ENCODE peak calls at places on chromosomes 3 and 15, in ten cellular contexts. One of them, this sample, is unnamed.
A peak's percentile ranks its signal among the peaks of the same experiment; 100 is the strongest.

GRCh38 chr3:75220932-75221331 is 443.2 kb upstream of the FRG2C start:
- DNase-seq in C1 segment of cervical spinal cord: no peak
- DNase-seq in GM06990: no peak
- DNase-seq in mesothelial cell of epicardium: no peak
- DNase-seq in endothelial cell of umbilical vein: no peak
- DNase-seq in neural crest cell: no peak
- DNase-seq in T-cell: no peak
- DNase-seq in mammary epithelial cell: no peak
- DNase-seq in AG10803: no peak
- DNase-seq in AG04450: no peak
- DNase-seq in this sample: peak; percentile 2

GRCh38 chr15:74234598-74234875 is 1.6 kb upstream of the CCDC33 start:
- DNase-seq in endothelial cell of umbilical vein: no peak
- DNase-seq in mammary epithelial cell: no peak
- DNase-seq in neural crest cell: no peak
- DNase-seq in mesothelial cell of epicardium: no peak
- DNase-seq in GM06990: no peak
- DNase-seq in C1 segment of cervical spinal cord: no peak
- DNase-seq in T-cell: no peak
- DNase-seq in AG10803: no peak
- DNase-seq in AG04450: no peak
- DNase-seq in this sample: no peak

GRCh38 chr3:187836848-187837770 is 91.8 kb upstream of the BCL6 start:
- DNase-seq in GM06990: no peak
- DNase-seq in neural crest cell: no peak
- DNase-seq in mammary epithelial cell: no peak
- DNase-seq in AG04450: no peak
- DNase-seq in C1 segment of cervical spinal cord: no peak
- DNase-seq in AG10803: peak; percentile 40
- DNase-seq in endothelial cell of umbilical vein: no peak
- DNase-seq in T-cell: no peak
- DNase-seq in mesothelial cell of epicardium: no peak
- DNase-seq in this sample: no peak

GRCh38 chr3:49813497-49814174 is at the start of gene UBA7:
- DNase-seq in AG04450: no peak
- DNase-seq in mesothelial cell of epicardium: no peak
- DNase-seq in mammary epithelial cell: peak; percentile 52
- DNase-seq in endothelial cell of umbilical vein: peak; percentile 78
- DNase-seq in neural crest cell: no peak
- DNase-seq in T-cell: no peak
- DNase-seq in GM06990: peak; percentile 57
- DNase-seq in C1 segment of cervical spinal cord: peak; percentile 12
- DNase-seq in AG10803: peak; percentile 79
- DNase-seq in this sample: no peak

GRCh38 chr15:62068071-62068786 is 1.5 kb downstream of the C2CD4A start:
- DNase-seq in C1 segment of cervical spinal cord: peak; percentile 19
- DNase-seq in mammary epithelial cell: peak; percentile 21
- DNase-seq in mesothelial cell of epicardium: peak; percentile 48
- DNase-seq in endothelial cell of umbilical vein: peak; percentile 60
- DNase-seq in neural crest cell: peak; percentile 41
- DNase-seq in T-cell: peak; percentile 16
- DNase-seq in AG04450: no peak
- DNase-seq in GM06990: peak; percentile 48
- DNase-seq in AG10803: peak; percentile 36
- DNase-seq in this sample: peak; percentile 63

GRCh38 chr15:79629687-79630086 is 197.6 kb downstream of the MINAR1 start:
- DNase-seq in T-cell: no peak
- DNase-seq in neural crest cell: no peak
- DNase-seq in GM06990: no peak
- DNase-seq in AG10803: peak; percentile 82
- DNase-seq in endothelial cell of umbilical vein: no peak
- DNase-seq in C1 segment of cervical spinal cord: no peak
- DNase-seq in AG04450: no peak
- DNase-seq in mammary epithelial cell: no peak
- DNase-seq in mesothelial cell of epicardium: no peak
- DNase-seq in this sample: no peak

GRCh38 chr3:54756330-54756731 is 171.5 kb downstream of the LRTM1 start:
- DNase-seq in AG04450: peak; percentile 77
- DNase-seq in GM06990: no peak
- DNase-seq in C1 segment of cervical spinal cord: no peak
- DNase-seq in mesothelial cell of epicardium: no peak
- DNase-seq in AG10803: peak; percentile 83
- DNase-seq in mammary epithelial cell: no peak
- DNase-seq in T-cell: no peak
- DNase-seq in neural crest cell: no peak
- DNase-seq in endothelial cell of umbilical vein: no peak
- DNase-seq in this sample: no peak

GRCh38 chr15:89101302-89102191 is 13.3 kb downstream of the ABHD2 start:
- DNase-seq in endothelial cell of umbilical vein: peak; percentile 91
- DNase-seq in AG10803: peak; percentile 96
- DNase-seq in T-cell: no peak
- DNase-seq in mesothelial cell of epicardium: no peak
- DNase-seq in AG04450: peak; percentile 97
- DNase-seq in GM06990: no peak
- DNase-seq in C1 segment of cervical spinal cord: no peak
- DNase-seq in mammary epithelial cell: peak; percentile 98
- DNase-seq in neural crest cell: no peak
- DNase-seq in this sample: no peak

GRCh38 chr15:72307036-72307435 is 12.9 kb downstream of the CELF6 start:
- DNase-seq in AG04450: no peak
- DNase-seq in C1 segment of cervical spinal cord: no peak
- DNase-seq in GM06990: no peak
- DNase-seq in AG10803: no peak
- DNase-seq in endothelial cell of umbilical vein: no peak
- DNase-seq in neural crest cell: no peak
- DNase-seq in T-cell: no peak
- DNase-seq in mesothelial cell of epicardium: no peak
- DNase-seq in mammary epithelial cell: no peak
- DNase-seq in this sample: no peak

GRCh38 chr3:195117978-195118581 is 152.9 kb downstream of the XXYLT1 start:
- DNase-seq in mesothelial cell of epicardium: no peak
- DNase-seq in T-cell: no peak
- DNase-seq in C1 segment of cervical spinal cord: no peak
- DNase-seq in mammary epithelial cell: peak; percentile 29
- DNase-seq in endothelial cell of umbilical vein: peak; percentile 80
- DNase-seq in AG04450: no peak
- DNase-seq in AG10803: no peak
- DNase-seq in neural crest cell: no peak
- DNase-seq in GM06990: no peak
- DNase-seq in this sample: no peak

GRCh38 chr3:145013931-145014330 is 1042.3 kb downstream of the DIPK2A start:
- DNase-seq in mammary epithelial cell: no peak
- DNase-seq in C1 segment of cervical spinal cord: no peak
- DNase-seq in GM06990: no peak
- DNase-seq in endothelial cell of umbilical vein: no peak
- DNase-seq in neural crest cell: no peak
- DNase-seq in AG04450: no peak
- DNase-seq in T-cell: no peak
- DNase-seq in AG10803: no peak
- DNase-seq in mesothelial cell of epicardium: no peak
- DNase-seq in this sample: no peak

GRCh38 chr15:76258460-76258859 is 52.8 kb downstream of the ETFA start:
- DNase-seq in endothelial cell of umbilical vein: no peak
- DNase-seq in AG10803: no peak
- DNase-seq in mesothelial cell of epicardium: no peak
- DNase-seq in AG04450: no peak
- DNase-seq in C1 segment of cervical spinal cord: no peak
- DNase-seq in T-cell: no peak
- DNase-seq in GM06990: no peak
- DNase-seq in mammary epithelial cell: no peak
- DNase-seq in neural crest cell: no peak
- DNase-seq in this sample: no peak

GRCh38 chr15:65484876-65485275 is 32.6 kb downstream of the DPP8 start:
- DNase-seq in AG10803: no peak
- DNase-seq in GM06990: no peak
- DNase-seq in C1 segment of cervical spinal cord: no peak
- DNase-seq in endothelial cell of umbilical vein: no peak
- DNase-seq in mammary epithelial cell: no peak
- DNase-seq in mesothelial cell of epicardium: no peak
- DNase-seq in AG04450: no peak
- DNase-seq in T-cell: no peak
- DNase-seq in neural crest cell: no peak
- DNase-seq in this sample: no peak

GRCh38 chr15:73688455-73688854 is 4.3 kb downstream of the CD276 start:
- DNase-seq in endothelial cell of umbilical vein: peak; percentile 33
- DNase-seq in mammary epithelial cell: no peak
- DNase-seq in GM06990: no peak
- DNase-seq in AG04450: no peak
- DNase-seq in neural crest cell: no peak
- DNase-seq in mesothelial cell of epicardium: no peak
- DNase-seq in T-cell: no peak
- DNase-seq in C1 segment of cervical spinal cord: no peak
- DNase-seq in AG10803: no peak
- DNase-seq in this sample: no peak

GRCh38 chr3:33212406-33212805 is 6.2 kb downstream of the SUSD5 start:
- DNase-seq in mammary epithelial cell: no peak
- DNase-seq in neural crest cell: no peak
- DNase-seq in AG10803: no peak
- DNase-seq in mesothelial cell of epicardium: no peak
- DNase-seq in AG04450: no peak
- DNase-seq in T-cell: no peak
- DNase-seq in endothelial cell of umbilical vein: no peak
- DNase-seq in C1 segment of cervical spinal cord: no peak
- DNase-seq in GM06990: no peak
- DNase-seq in this sample: no peak

GRCh38 chr3:43907508-43907858 is 216.7 kb downstream of the ABHD5 start:
- DNase-seq in mammary epithelial cell: no peak
- DNase-seq in endothelial cell of umbilical vein: no peak
- DNase-seq in C1 segment of cervical spinal cord: no peak
- DNase-seq in AG04450: no peak
- DNase-seq in neural crest cell: no peak
- DNase-seq in mesothelial cell of epicardium: no peak
- DNase-seq in GM06990: peak; percentile 54
- DNase-seq in T-cell: no peak
- DNase-seq in AG10803: no peak
- DNase-seq in this sample: no peak

GRCh38 chr3:176906046-176906905 is 291.0 kb downstream of the TBL1XR1 start:
- DNase-seq in AG10803: peak; percentile 64
- DNase-seq in neural crest cell: no peak
- DNase-seq in mesothelial cell of epicardium: no peak
- DNase-seq in C1 segment of cervical spinal cord: no peak
- DNase-seq in T-cell: no peak
- DNase-seq in mammary epithelial cell: no peak
- DNase-seq in endothelial cell of umbilical vein: peak; percentile 88
- DNase-seq in GM06990: no peak
- DNase-seq in AG04450: peak; percentile 73
- DNase-seq in this sample: no peak

GRCh38 chr15:88401972-88402656 is 65.1 kb downstream of the MRPL46 start:
- DNase-seq in endothelial cell of umbilical vein: no peak
- DNase-seq in T-cell: peak; percentile 17
- DNase-seq in mammary epithelial cell: no peak
- DNase-seq in AG04450: no peak
- DNase-seq in mesothelial cell of epicardium: peak; percentile 35
- DNase-seq in AG10803: no peak
- DNase-seq in C1 segment of cervical spinal cord: no peak
- DNase-seq in GM06990: peak; percentile 9
- DNase-seq in neural crest cell: no peak
- DNase-seq in this sample: no peak

GRCh38 chr15:46280753-46281521 is 646.1 kb downstream of the SQOR start:
- DNase-seq in endothelial cell of umbilical vein: peak; percentile 61
- DNase-seq in C1 segment of cervical spinal cord: no peak
- DNase-seq in AG10803: no peak
- DNase-seq in GM06990: no peak
- DNase-seq in mesothelial cell of epicardium: no peak
- DNase-seq in AG04450: no peak
- DNase-seq in neural crest cell: no peak
- DNase-seq in mammary epithelial cell: no peak
- DNase-seq in T-cell: no peak
- DNase-seq in this sample: peak; percentile 36

GRCh38 chr15:45027220-45027619 is 4.2 kb downstream of the SORD start:
- DNase-seq in AG10803: no peak
- DNase-seq in GM06990: no peak
- DNase-seq in AG04450: no peak
- DNase-seq in mesothelial cell of epicardium: no peak
- DNase-seq in neural crest cell: no peak
- DNase-seq in mammary epithelial cell: no peak
- DNase-seq in endothelial cell of umbilical vein: no peak
- DNase-seq in C1 segment of cervical spinal cord: no peak
- DNase-seq in T-cell: no peak
- DNase-seq in this sample: no peak

GRCh38 chr3:18423401-18424212 is 1.5 kb downstream of the SATB1 start:
- DNase-seq in AG10803: peak; percentile 56
- DNase-seq in endothelial cell of umbilical vein: peak; percentile 61
- DNase-seq in T-cell: peak; percentile 30
- DNase-seq in mammary epithelial cell: peak; percentile 46
- DNase-seq in mesothelial cell of epicardium: peak; percentile 39
- DNase-seq in C1 segment of cervical spinal cord: peak; percentile 49
- DNase-seq in AG04450: no peak
- DNase-seq in neural crest cell: peak; percentile 29
- DNase-seq in GM06990: peak; percentile 12
- DNase-seq in this sample: peak; percentile 70

GRCh38 chr15:75785771-75786563 is 57.3 kb upstream of the UBE2Q2 start:
- DNase-seq in endothelial cell of umbilical vein: peak; percentile 15
- DNase-seq in neural crest cell: peak; percentile 50
- DNase-seq in mammary epithelial cell: no peak
- DNase-seq in T-cell: no peak
- DNase-seq in AG10803: no peak
- DNase-seq in AG04450: no peak
- DNase-seq in C1 segment of cervical spinal cord: no peak
- DNase-seq in GM06990: no peak
- DNase-seq in mesothelial cell of epicardium: peak; percentile 44
- DNase-seq in this sample: peak; percentile 67

GRCh38 chr3:180492047-180492446 is 109.9 kb upstream of the TTC14 start:
- DNase-seq in endothelial cell of umbilical vein: no peak
- DNase-seq in mesothelial cell of epicardium: no peak
- DNase-seq in mammary epithelial cell: peak; percentile 51
- DNase-seq in AG04450: no peak
- DNase-seq in AG10803: no peak
- DNase-seq in neural crest cell: no peak
- DNase-seq in T-cell: no peak
- DNase-seq in C1 segment of cervical spinal cord: no peak
- DNase-seq in GM06990: no peak
- DNase-seq in this sample: no peak

GRCh38 chr15:63503739-63504246 is 600 bp upstream of the USP3 start:
- DNase-seq in AG10803: peak; percentile 80
- DNase-seq in GM06990: no peak
- DNase-seq in mesothelial cell of epicardium: no peak
- DNase-seq in AG04450: peak; percentile 58
- DNase-seq in neural crest cell: no peak
- DNase-seq in C1 segment of cervical spinal cord: no peak
- DNase-seq in T-cell: peak; percentile 87
- DNase-seq in endothelial cell of umbilical vein: peak; percentile 85
- DNase-seq in mammary epithelial cell: peak; percentile 83
- DNase-seq in this sample: no peak

GRCh38 chr15:82021992-82022391 is 23.8 kb downstream of the MEX3B start:
- DNase-seq in AG04450: peak; percentile 54
- DNase-seq in GM06990: no peak
- DNase-seq in AG10803: peak; percentile 21
- DNase-seq in neural crest cell: no peak
- DNase-seq in T-cell: no peak
- DNase-seq in mesothelial cell of epicardium: no peak
- DNase-seq in endothelial cell of umbilical vein: no peak
- DNase-seq in C1 segment of cervical spinal cord: no peak
- DNase-seq in mammary epithelial cell: peak; percentile 80
- DNase-seq in this sample: no peak

GRCh38 chr3:37147676-37148075 is 26.7 kb downstream of the LRRFIP2 start:
- DNase-seq in neural crest cell: no peak
- DNase-seq in GM06990: no peak
- DNase-seq in AG10803: no peak
- DNase-seq in T-cell: no peak
- DNase-seq in mammary epithelial cell: no peak
- DNase-seq in AG04450: no peak
- DNase-seq in endothelial cell of umbilical vein: peak; percentile 37
- DNase-seq in mesothelial cell of epicardium: no peak
- DNase-seq in C1 segment of cervical spinal cord: no peak
- DNase-seq in this sample: no peak

GRCh38 chr3:8539419-8539818 is 37.8 kb downstream of the LMCD1 start:
- DNase-seq in T-cell: no peak
- DNase-seq in C1 segment of cervical spinal cord: no peak
- DNase-seq in neural crest cell: no peak
- DNase-seq in AG10803: peak; percentile 49
- DNase-seq in endothelial cell of umbilical vein: peak; percentile 26
- DNase-seq in AG04450: no peak
- DNase-seq in mesothelial cell of epicardium: no peak
- DNase-seq in GM06990: no peak
- DNase-seq in mammary epithelial cell: no peak
- DNase-seq in this sample: no peak

GRCh38 chr15:99442268-99442897 is 123.4 kb upstream of the MEF2A start:
- DNase-seq in T-cell: no peak
- DNase-seq in GM06990: no peak
- DNase-seq in C1 segment of cervical spinal cord: no peak
- DNase-seq in AG10803: peak; percentile 95
- DNase-seq in endothelial cell of umbilical vein: peak; percentile 94
- DNase-seq in neural crest cell: no peak
- DNase-seq in mammary epithelial cell: peak; percentile 71
- DNase-seq in AG04450: peak; percentile 67
- DNase-seq in mesothelial cell of epicardium: peak; percentile 29
- DNase-seq in this sample: no peak

This sample was measured in retina.